ENCODE peak calls at places on chromosomes 11 and 22, in six cellular contexts. F is activated naive CD8-positive, alpha-beta T cell treated with anti-CD3 and anti-CD28 coated beads for 36 hours; I is IMR-90; C is uterus; R is HCEC 1CT; L is spleen. X is an unnamed sample.

GRCh38 chr11:67117667-67118058 is 1.4 kb upstream of the KDM2A start:
- DNase-seq in F (peak), I (no peak), C (peak), R (no peak), L (peak), X (peak)

GRCh38 chr11:62615521-62615920 is 2.5 kb downstream of the ROM1 start:
- DNase-seq in F (no peak), I (no peak), C (no peak), R (no peak), L (no peak), X (no peak)

GRCh38 chr11:75667831-75668507 is 869 bp downstream of the MAP6 start:
- DNase-seq in F (peak), I (peak), C (peak), R (no peak), L (no peak), X (peak)

GRCh38 chr11:121524233-121524631 is 71.5 kb upstream of the SORL1-AS1 start:
- DNase-seq in F (no peak), I (no peak), C (no peak), R (no peak), L (no peak), X (no peak)

GRCh38 chr22:42075277-42075676 is 1.2 kb downstream of the PHETA2 start:
- DNase-seq in F (no peak), I (no peak), C (no peak), R (no peak), L (peak), X (no peak)

GRCh38 chr22:36787594-36787993 is 11.7 kb upstream of the IFT27 start:
- DNase-seq in F (no peak), I (no peak), C (no peak), R (no peak), L (no peak), X (no peak)

GRCh38 chr11:38019072-38019775 is 1421.2 kb upstream of the RAG2 start:
- DNase-seq in F (no peak), I (no peak), C (no peak), R (no peak), L (no peak), X (no peak)

GRCh38 chr11:3995949-3996554 is 98.5 kb upstream of the RRM1 start:
- DNase-seq in F (no peak), I (peak), C (no peak), R (no peak), L (no peak), X (no peak)

GRCh38 chr11:88174627-88175003 is 628 bp downstream of the RAB38 start:
- DNase-seq in F (peak), I (peak), C (peak), R (peak), L (peak), X (peak)

GRCh38 chr11:26158251-26158650 is 173.7 kb upstream of the ANO3 start:
- DNase-seq in F (no peak), I (no peak), C (no peak), R (peak), L (no peak), X (no peak)

GRCh38 chr22:20131593-20131855 is at the start of gene ZDHHC8:
- DNase-seq in F (peak), I (no peak), C (no peak), R (no peak), L (peak), X (peak)

GRCh38 chr11:78161937-78162336 is 22.5 kb upstream of the ALG8 start:
- DNase-seq in F (no peak), I (peak), C (peak), R (no peak), L (peak), X (no peak)

GRCh38 chr11:27718346-27718852 is 18.1 kb upstream of the BDNF start:
- DNase-seq in F (no peak), I (peak), C (no peak), R (peak), L (no peak), X (no peak)

GRCh38 chr22:43331698-43332097 is 11.5 kb downstream of the SCUBE1 start:
- DNase-seq in F (no peak), I (no peak), C (no peak), R (no peak), L (no peak), X (no peak)

GRCh38 chr11:86509579-86509978 is 134.9 kb downstream of the CCDC81 start:
- DNase-seq in F (no peak), I (no peak), C (no peak), R (no peak), L (no peak), X (no peak)

GRCh38 chr22:44389181-44389580 is 76.4 kb upstream of the SHISAL1 start:
- DNase-seq in F (no peak), I (no peak), C (no peak), R (no peak), L (peak), X (no peak)

GRCh38 chr11:85137597-85137996 is 489.5 kb downstream of the DLG2 start:
- DNase-seq in F (no peak), I (no peak), C (no peak), R (no peak), L (no peak), X (no peak)

GRCh38 chr22:38707346-38707745 is 1.6 kb downstream of the GTPBP1 start:
- DNase-seq in F (no peak), I (peak), C (no peak), R (peak), L (no peak), X (no peak)

GRCh38 chr22:44181912-44182590 is 1.3 kb downstream of the PARVG start:
- DNase-seq in F (peak), I (no peak), C (no peak), R (no peak), L (peak), X (peak)

GRCh38 chr11:12723410-12724297 is 49.4 kb downstream of the TEAD1 start:
- DNase-seq in F (no peak), I (peak), C (no peak), R (peak), L (no peak), X (no peak)

GRCh38 chr11:123116486-123116885 is 54.5 kb upstream of the HSPA8 start:
- DNase-seq in F (no peak), I (no peak), C (no peak), R (no peak), L (no peak), X (no peak)

GRCh38 chr22:45518580-45518991 is 15.9 kb downstream of the FBLN1 start:
- DNase-seq in F (no peak), I (no peak), C (no peak), R (no peak), L (no peak), X (no peak)

GRCh38 chr11:76783901-76784813 is 1.0 kb downstream of the TSKU start:
- DNase-seq in F (no peak), I (peak), C (peak), R (peak), L (peak), X (no peak)

GRCh38 chr11:64036081-64037026 is 623 bp downstream of the FLRT1 start:
- DNase-seq in F (peak), I (peak), C (peak), R (peak), L (no peak), X (peak)

GRCh38 chr22:45426387-45426786 is 12.9 kb downstream of the RIBC2 start:
- DNase-seq in F (no peak), I (no peak), C (no peak), R (no peak), L (peak), X (no peak)

GRCh38 chr22:39598017-39598965 is 27.7 kb downstream of the CACNA1I start:
- DNase-seq in F (peak), I (no peak), C (no peak), R (no peak), L (peak), X (peak)

GRCh38 chr11:130037058-130037457 is 32.6 kb upstream of the APLP2 start:
- DNase-seq in F (no peak), I (peak), C (no peak), R (peak), L (no peak), X (no peak)

GRCh38 chr11:60918251-60918940 is 4.4 kb downstream of the TMEM109 start:
- DNase-seq in F (no peak), I (no peak), C (no peak), R (no peak), L (no peak), X (no peak)

GRCh38 chr11:67353317-67354313 is at the start of gene POLD4:
- DNase-seq in F (peak), I (peak), C (peak), R (peak), L (peak), X (peak)

GRCh38 chr11:35275808-35276170 is 136.8 kb downstream of the CD44 start:
- DNase-seq in F (no peak), I (no peak), C (no peak), R (no peak), L (no peak), X (no peak)

GRCh38 chr11:74532496-74533246 is 39.1 kb upstream of the LIPT2 start:
- DNase-seq in F (no peak), I (no peak), C (no peak), R (no peak), L (no peak), X (no peak)

GRCh38 chr11:78901831-78902230 is 327.2 kb upstream of the NARS2 start:
- DNase-seq in F (no peak), I (no peak), C (no peak), R (no peak), L (no peak), X (no peak)

GRCh38 chr11:118912742-118913410 is 12.8 kb downstream of the BCL9L start:
- DNase-seq in F (peak), I (peak), C (peak), R (peak), L (peak), X (no peak)

GRCh38 chr22:17705565-17706450 is 67.3 kb downstream of the BCL2L13 start:
- DNase-seq in F (no peak), I (peak), C (no peak), R (no peak), L (no peak), X (peak)

X was measured in stimulated activated CD4-positive, alpha-beta T cell treated with anti-CD3 and anti-CD28 coated beads, Interleukin-15, amount 100 ng/mL, for 24 hours.